ENCODE peak calls at places on chromosomes 1 and 21, in four cellular contexts. J is A549, F is GM12878, X is K562. E is an unnamed sample. For H3K4me1, the result is how much of the 10 kb centered on the place peaks cover.

GRCh38 chr1:200176181-200176580 is 148.7 kb downstream of the NR5A2 start:
- DNase-seq in J (no peak), F (no peak), X (no peak), E (no peak)

GRCh38 chr1:243733670-243734310 is 116.3 kb downstream of the AKT3 start:
- DNase-seq in J (no peak), F (no peak), X (no peak), E (no peak)

GRCh38 chr21:42563261-42564045 is 49.8 kb downstream of the SLC37A1 start:
- DNase-seq in J (no peak), F (no peak), X (peak), E (no peak)

GRCh38 chr1:39098569-39099250 is 72.6 kb downstream of the NDUFS5 start:
- DNase-seq in J (peak), F (no peak), X (peak), E (peak)

GRCh38 chr1:161307892-161308638 is 1.7 kb downstream of the MPZ start:
- DNase-seq in J (no peak), F (no peak), X (no peak), E (no peak)

GRCh38 chr1:15803380-15803779 is 4.1 kb downstream of the UQCRHL start:
- DNase-seq in J (peak), F (no peak), X (peak), E (peak)

GRCh38 chr1:183604048-183604808 is 14.0 kb upstream of the NCF2 start:
- DNase-seq in J (no peak), F (peak), X (peak), E (no peak)

GRCh38 chr1:207676153-207676552 is 31.2 kb downstream of the CR1L start:
- DNase-seq in J (no peak), F (no peak), X (no peak), E (no peak)

GRCh38 chr1:172252925-172253324 is 167.6 kb upstream of the C1orf105 start:
- DNase-seq in J (no peak), F (no peak), X (no peak), E (no peak)

GRCh38 chr1:227316941-227317540 is 1.3 kb downstream of the CDC42BPA start:
- DNase-seq in J (peak), F (no peak), X (no peak), E (no peak)

GRCh38 chr1:243421784-243422183 is 165.9 kb downstream of the SDCCAG8 start:
- DNase-seq in J (peak), F (no peak), X (no peak), E (peak)

GRCh38 chr1:9040659-9041030 is 14.4 kb upstream of the SLC2A7 start:
- DNase-seq in J (no peak), F (no peak), X (no peak), E (no peak)

GRCh38 chr1:205230965-205231364 is 3.2 kb downstream of the TMCC2 start:
- DNase-seq in J (no peak), F (no peak), X (no peak), E (no peak)

GRCh38 chr1:229249854-229250644 is 20.9 kb upstream of the RAB4A start:
- DNase-seq in J (no peak), F (no peak), X (no peak), E (no peak)

GRCh38 chr21:34536820-34537219 is 24.8 kb upstream of the KCNE1 start:
- DNase-seq in J (no peak), F (no peak), X (no peak), E (no peak)

GRCh38 chr1:154453577-154454352 is 48.3 kb upstream of the TDRD10 start:
- DNase-seq in J (no peak), F (no peak), X (no peak), E (no peak)

DNA sequence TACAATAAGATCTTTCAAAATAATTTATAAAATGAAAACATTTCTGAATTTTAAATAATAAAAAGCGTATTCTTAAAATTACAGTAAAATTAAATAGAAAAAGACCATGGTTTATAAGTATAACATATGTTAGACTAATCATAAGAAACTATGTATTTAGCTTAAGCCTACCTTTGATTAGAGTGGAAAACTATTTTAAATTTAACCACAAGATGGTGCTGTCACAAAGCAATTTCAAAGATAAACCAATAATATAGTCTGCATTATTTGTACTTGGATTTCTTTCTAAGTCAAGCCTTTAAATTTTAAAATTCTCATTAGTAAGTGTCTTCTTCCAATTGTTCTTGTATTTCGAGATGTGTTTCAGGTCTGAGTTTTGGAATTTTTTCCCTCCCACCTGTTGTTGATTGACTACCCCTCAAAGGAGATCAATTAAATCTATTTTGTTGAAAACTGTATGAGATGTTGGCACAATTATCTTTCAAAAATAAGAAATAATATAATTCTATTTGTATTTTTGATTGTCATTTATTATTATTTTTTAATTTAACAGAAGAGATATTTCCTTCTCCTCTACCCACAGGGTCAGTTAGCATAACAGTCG is 459.8 kb downstream of the KCNT2 start:
- DNase-seq in J (peak), F (no peak), X (peak), E (peak)
- TF ChIP-seq CTCF in J (peak), F (peak), X (peak), E (no peak)

DNA sequence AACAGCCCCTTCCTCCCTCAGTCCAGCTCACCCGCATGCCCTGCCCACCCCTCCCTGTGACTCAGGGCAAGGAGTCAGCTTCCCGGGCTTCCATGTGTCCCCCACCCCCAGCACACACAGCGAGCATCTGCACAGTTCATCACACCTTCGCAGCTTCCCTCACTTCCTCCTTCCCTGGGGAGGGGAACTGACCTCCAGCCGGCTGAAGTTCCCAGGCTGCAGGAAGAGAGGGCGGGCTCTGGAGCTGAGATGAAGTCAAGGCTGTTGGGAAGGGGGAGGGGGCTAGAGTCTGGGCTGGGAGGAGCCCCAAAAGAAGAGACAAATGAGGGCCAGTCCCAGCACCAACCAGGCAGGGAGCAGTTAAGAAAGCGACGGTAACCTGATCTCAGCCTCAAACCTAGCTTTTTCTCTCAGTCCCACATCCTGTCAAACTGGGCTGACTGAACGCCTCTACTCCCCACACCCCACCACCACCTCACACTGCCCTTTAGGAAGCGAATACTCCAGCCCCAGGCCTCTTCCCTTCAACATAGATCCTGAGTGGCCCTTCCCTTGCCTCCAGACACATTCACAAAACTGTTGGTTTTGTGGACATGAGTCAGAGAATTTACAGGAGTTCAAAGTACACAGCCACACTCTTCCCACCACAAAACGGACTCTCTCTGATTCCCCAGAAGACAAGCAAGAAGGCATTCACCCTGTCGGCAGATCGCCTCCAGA is 1.9 kb downstream of the RHOC start:
- DNase-seq in J (peak), F (peak), X (peak), E (peak)
- H3K4me1 ChIP-seq in J (half or more), F (under half), X (half or more), E (half or more)

GRCh38 chr1:30284728-30285460 is 438.5 kb downstream of the MATN1 start:
- DNase-seq in J (no peak), F (no peak), X (no peak), E (no peak)

GRCh38 chr1:30286984-30287839 is 436.2 kb downstream of the MATN1 start:
- DNase-seq in J (no peak), F (no peak), X (no peak), E (no peak)

GRCh38 chr1:30286241-30286983 is 437.0 kb downstream of the MATN1 start:
- DNase-seq in J (no peak), F (no peak), X (no peak), E (no peak)

GRCh38 chr1:30285461-30286050 is 437.8 kb downstream of the MATN1 start:
- DNase-seq in J (no peak), F (no peak), X (no peak), E (no peak)

DNA sequence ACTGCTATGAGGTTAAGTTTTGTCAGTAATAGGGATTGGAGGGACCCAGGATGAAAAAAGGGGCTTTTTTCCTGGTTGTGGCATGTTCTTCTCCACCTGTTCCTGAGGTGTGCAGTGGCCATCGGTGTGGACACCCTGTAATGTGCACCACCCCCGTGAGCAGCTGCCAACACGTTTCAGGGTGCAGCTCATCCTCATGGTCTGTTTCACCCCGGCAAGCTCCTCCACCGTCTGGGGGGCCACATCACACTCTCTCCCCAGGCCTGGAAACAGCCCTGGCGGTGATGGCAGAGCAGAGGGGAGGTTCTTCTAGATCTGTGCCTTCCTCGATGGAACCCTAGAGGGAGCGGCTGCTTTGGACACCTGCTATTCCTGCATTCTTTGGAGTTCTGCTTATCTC is 435.4 kb downstream of the MATN1 start:
- DNase-seq in J (no peak), F (no peak), X (no peak), E (no peak)
- TF ChIP-seq JUNB in J (no peak), F (no peak), X (no peak), E (no peak)

DNA sequence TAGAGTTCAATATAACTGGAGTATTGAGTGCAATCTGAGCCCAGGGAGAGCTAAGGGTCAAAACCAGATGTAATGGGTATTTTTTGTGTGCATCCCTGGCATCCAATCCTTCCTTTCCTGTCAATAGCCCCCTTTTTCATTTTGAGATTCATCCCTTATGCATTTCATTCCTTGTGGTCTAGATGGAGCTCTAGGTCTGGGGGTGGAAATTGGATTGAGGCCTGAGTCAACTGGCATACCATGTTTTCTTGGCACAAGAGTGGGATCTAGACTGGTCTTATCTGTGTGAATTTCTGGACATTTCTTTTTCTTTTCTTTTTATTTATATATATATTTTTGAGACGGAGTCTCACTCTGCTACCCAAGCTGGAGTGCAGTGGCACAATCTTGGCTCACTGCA is 67.3 kb upstream of the RAB3GAP2 start:
- DNase-seq in J (no peak), F (no peak), X (no peak), E (peak)
- TF ChIP-seq CTCF in J (no peak), F (no peak), X (peak), E (peak)

GRCh38 chr1:159896086-159896930 is 3.7 kb downstream of the CFAP45 start:
- DNase-seq in J (no peak), F (no peak), X (no peak), E (no peak)

GRCh38 chr1:159898527-159898926 is 1.4 kb downstream of the CFAP45 start:
- DNase-seq in J (no peak), F (no peak), X (no peak), E (no peak)

GRCh38 chr1:159900755-159901335 is 880 bp upstream of the CFAP45 start:
- DNase-seq in J (no peak), F (no peak), X (no peak), E (no peak)

GRCh38 chr1:159897962-159898361 is 2.0 kb downstream of the CFAP45 start:
- DNase-seq in J (no peak), F (no peak), X (no peak), E (no peak)

DNA sequence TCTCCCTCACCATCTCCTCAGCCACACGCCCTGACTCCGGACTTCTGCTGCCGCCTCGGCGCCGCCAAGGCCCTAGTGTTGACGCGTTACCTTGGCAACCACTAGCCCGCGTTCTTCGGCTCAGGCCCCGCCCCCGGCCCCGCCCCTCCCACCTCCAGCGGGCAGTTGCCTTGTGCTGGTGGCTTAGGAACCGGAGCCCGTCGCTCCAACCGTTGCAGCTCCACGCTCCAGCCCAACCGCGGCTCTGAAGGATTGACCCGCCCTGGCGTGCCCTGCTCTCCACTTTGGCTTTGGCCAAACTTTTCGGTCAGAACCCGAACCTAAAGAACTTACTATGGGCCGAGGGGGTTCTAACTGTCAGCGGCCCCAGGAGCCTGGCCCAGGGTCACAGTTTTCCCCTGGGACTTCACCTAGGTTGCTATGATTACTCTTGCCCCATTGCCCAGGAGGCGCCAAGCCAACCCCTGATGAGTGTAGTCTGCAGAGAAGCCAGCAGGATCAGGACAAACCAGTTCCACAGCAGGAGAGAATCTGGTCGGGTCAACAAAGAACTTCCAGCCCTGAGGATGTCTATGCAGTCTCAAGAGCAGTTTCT is at the start of gene CFAP45:
- DNase-seq in J (peak), F (no peak), X (peak), E (peak)
- H3K4me1 ChIP-seq in J (under half), F (under half), X (under half), E (under half)

GRCh38 chr21:27220416-27220815 is 253.5 kb upstream of the ADAMTS5 start:
- DNase-seq in J (no peak), F (no peak), X (no peak), E (no peak)

GRCh38 chr21:27221084-27221483 is 254.2 kb upstream of the ADAMTS5 start:
- DNase-seq in J (no peak), F (no peak), X (no peak), E (no peak)

GRCh38 chr21:27213328-27213727 is 246.4 kb upstream of the ADAMTS5 start:
- DNase-seq in J (no peak), F (no peak), X (no peak), E (peak)

DNA sequence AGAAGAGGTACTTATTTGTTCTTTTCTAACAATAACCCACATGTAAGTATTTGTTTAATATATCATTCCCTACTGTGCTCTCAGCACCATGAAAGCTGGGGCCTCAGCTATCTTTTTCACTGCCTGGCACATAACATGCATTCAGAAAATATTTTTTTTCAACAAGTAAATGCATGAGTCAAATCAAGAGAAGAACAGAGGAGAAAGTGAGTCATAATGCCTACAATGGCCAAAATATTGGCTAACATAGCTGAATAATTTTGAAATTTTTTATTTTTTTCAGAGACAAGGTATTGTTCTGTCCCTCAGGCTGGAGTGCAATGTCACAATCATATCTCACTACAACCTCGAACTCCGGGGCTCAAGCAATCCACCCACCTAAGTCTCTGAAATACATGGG is 252.2 kb upstream of the ADAMTS5 start:
- DNase-seq in J (no peak), F (no peak), X (no peak), E (no peak)
- TF ChIP-seq JUNB in J (no peak), F (no peak), X (no peak), E (no peak)

GRCh38 chr1:111755321-111756123 is at the start of gene DDX20:
- DNase-seq in J (peak), F (peak), X (peak), E (peak)

GRCh38 chr1:111754964-111755320 is 759 bp upstream of the DDX20 start:
- DNase-seq in J (peak), F (no peak), X (peak), E (peak)

GRCh38 chr1:111761717-111762116 is 6.0 kb downstream of the DDX20 start:
- DNase-seq in J (no peak), F (no peak), X (no peak), E (no peak)

GRCh38 chr1:111756124-111756513 is 418 bp downstream of the DDX20 start:
- DNase-seq in J (no peak), F (no peak), X (peak), E (no peak)

GRCh38 chr1:111758373-111758772 is 2.7 kb downstream of the DDX20 start:
- DNase-seq in J (peak), F (no peak), X (no peak), E (peak)
- TF ChIP-seq CTCF in J (no peak), F (no peak), X (peak), E (peak)

E was measured in GM23338.